ENCODE peak calls at places on chromosomes 11 and 22, in four cellular contexts. W is activated CD8-positive, alpha-beta memory T cell treated with anti-CD3 and anti-CD28 coated beads, Interleukin-2, amount 50 U/mL, for 48 hours; M is frontal cortex; D is NCI-H2081. O is an unnamed sample.

GRCh38 chr11:73625690-73626318 is 20.6 kb upstream of the PLEKHB1 start:
- DNase-seq in W (peak), M (peak), D (peak), O (no peak)

GRCh38 chr11:6650104-6650503 is 5.5 kb downstream of the DCHS1 start:
- DNase-seq in W (no peak), M (no peak), D (no peak), O (no peak)

GRCh38 chr22:46569848-46570695 is 32.7 kb upstream of the CELSR1 start:
- DNase-seq in W (no peak), M (no peak), D (no peak), O (no peak)

GRCh38 chr11:83241291-83241946 is 44.7 kb downstream of the CCDC90B start:
- DNase-seq in W (no peak), M (peak), D (peak), O (peak)

GRCh38 chr22:27046126-27046525 is 388.7 kb downstream of the MIAT start:
- DNase-seq in W (no peak), M (no peak), D (peak), O (no peak)

GRCh38 chr11:10076458-10077141 is 217.4 kb downstream of the SBF2 start:
- DNase-seq in W (peak), M (no peak), D (no peak), O (no peak)

GRCh38 chr22:11629661-11630385 is 3898.2 kb upstream of the OR11H1 start:
- DNase-seq in W (no peak), M (no peak), D (no peak), O (no peak)

GRCh38 chr22:25554321-25555088 is 10.0 kb upstream of the GRK3 start:
- DNase-seq in W (no peak), M (no peak), D (no peak), O (no peak)

GRCh38 chr11:129590030-129590752 is 214.5 kb downstream of the BARX2 start:
- DNase-seq in W (no peak), M (no peak), D (no peak), O (no peak)

GRCh38 chr22:21975854-21976345 is 6.7 kb downstream of the TOP3B start:
- DNase-seq in W (no peak), M (no peak), D (no peak), O (no peak)

GRCh38 chr11:9726313-9727022 is 62.6 kb downstream of the SWAP70 start:
- DNase-seq in W (no peak), M (no peak), D (peak), O (no peak)

GRCh38 chr11:75603791-75604736 is 42.0 kb downstream of the SERPINH1 start:
- DNase-seq in W (no peak), M (no peak), D (no peak), O (peak)

GRCh38 chr11:5736396-5736795 is at the start of gene OR56B1:
- DNase-seq in W (no peak), M (no peak), D (no peak), O (no peak)

GRCh38 chr11:86782781-86783180 is 17.6 kb upstream of the PRSS23 start:
- DNase-seq in W (no peak), M (no peak), D (no peak), O (no peak)

GRCh38 chr22:23182289-23183106 is 2.2 kb downstream of the BCR start:
- DNase-seq in W (peak), M (no peak), D (peak), O (no peak)

GRCh38 chr11:128328955-128329551 is 258.3 kb downstream of the ETS1 start:
- DNase-seq in W (no peak), M (no peak), D (no peak), O (peak)

GRCh38 chr11:69076129-69076791 is 27.5 kb downstream of the TPCN2 start:
- DNase-seq in W (no peak), M (no peak), D (no peak), O (no peak)

GRCh38 chr11:132140056-132140455 is 769.6 kb downstream of the NTM start:
- DNase-seq in W (no peak), M (no peak), D (peak), O (no peak)

GRCh38 chr11:60699282-60699681 is at the start of gene MS4A8:
- DNase-seq in W (no peak), M (no peak), D (peak), O (no peak)

GRCh38 chr22:47178339-47178738 is 415.9 kb downstream of the TBC1D22A start:
- DNase-seq in W (no peak), M (no peak), D (no peak), O (no peak)

GRCh38 chr11:109697140-109697843 is 275.3 kb downstream of the C11orf87 start:
- DNase-seq in W (no peak), M (no peak), D (peak), O (peak)

GRCh38 chr11:33622231-33622630 is 78.4 kb downstream of the C11orf91 start:
- DNase-seq in W (no peak), M (no peak), D (no peak), O (no peak)

GRCh38 chr11:104148074-104148473 is 15.9 kb downstream of the PDGFD start:
- DNase-seq in W (no peak), M (no peak), D (no peak), O (no peak)

GRCh38 chr11:110759972-110760381 is 47.7 kb upstream of the ARHGAP20 start:
- DNase-seq in W (no peak), M (no peak), D (no peak), O (no peak)

GRCh38 chr11:60777572-60777971 is 7.6 kb upstream of the MS4A10 start:
- DNase-seq in W (no peak), M (no peak), D (no peak), O (peak)

GRCh38 chr11:90646706-90647105 is 423.9 kb upstream of the CHORDC1 start:
- DNase-seq in W (no peak), M (no peak), D (no peak), O (no peak)

GRCh38 chr11:110984147-110984546 is 261.4 kb upstream of the POU2AF2 start:
- DNase-seq in W (no peak), M (no peak), D (no peak), O (no peak)

GRCh38 chr22:25950101-25950500 is 208.1 kb downstream of the MYO18B start:
- DNase-seq in W (no peak), M (peak), D (no peak), O (no peak)

GRCh38 chr22:20316844-20317401 is 2.9 kb downstream of the DGCR6L start:
- DNase-seq in W (peak), M (no peak), D (no peak), O (no peak)

GRCh38 chr11:107576497-107577086 is 11.1 kb upstream of the ALKBH8 start:
- DNase-seq in W (no peak), M (peak), D (peak), O (no peak)